ENCODE peak calls at places on chromosomes 13 and 19, in eight cellular contexts. E is CD4-positive, alpha-beta T cell; M is HT1080; G is Right ventricle myocardium inferior; N is OCI-LY7; X is ovary; P is activated CD8-positive, alpha-beta T cell treated with anti-CD3 and anti-CD28 coated beads, Interleukin-2, amount 10 ng/mL, durations not matched to agents 7 days and 5 days; D is GM04503. B is an unnamed sample.
A peak's percentile ranks its signal among the peaks of the same experiment; 100 is the strongest.

GRCh38 chr13:101144808-101145419 is 271.4 kb downstream of the NALCN start:
- DNase-seq in E (no peak), M (peak; percentile 41), G (no peak), N (peak; percentile 38), X (no peak), P (peak; percentile 48), D (no peak), B (peak; percentile 67)

GRCh38 chr13:48536851-48537250 is 4.0 kb upstream of the RCBTB2 start:
- DNase-seq in E (no peak), M (no peak), G (no peak), N (no peak), X (no peak), P (no peak), D (no peak), B (no peak)

GRCh38 chr13:106498158-106498557 is 37.3 kb downstream of the EFNB2 start:
- DNase-seq in E (no peak), M (no peak), G (no peak), N (no peak), X (no peak), P (no peak), D (no peak), B (no peak)

GRCh38 chr13:39692650-39693438 is 37.4 kb downstream of the COG6 start:
- DNase-seq in E (no peak), M (no peak), G (no peak), N (no peak), X (no peak), P (no peak), D (no peak), B (no peak)

GRCh38 chr19:37941820-37942515 is 35.0 kb downstream of the SIPA1L3 start:
- DNase-seq in E (no peak), M (no peak), G (no peak), N (no peak), X (no peak), P (no peak), D (no peak), B (no peak)

GRCh38 chr19:31351212-31352193 is 2.3 kb upstream of the TSHZ3 start:
- DNase-seq in E (no peak), M (peak; percentile 43), G (peak; percentile 79), N (no peak), X (peak; percentile 74), P (no peak), D (no peak), B (no peak)

GRCh38 chr13:111217661-111218060 is 102.6 kb downstream of the ARHGEF7 start:
- DNase-seq in E (no peak), M (no peak), G (no peak), N (no peak), X (peak; percentile 70), P (no peak), D (no peak), B (no peak)

GRCh38 chr13:114200673-114201005 is 21.6 kb downstream of the CFAP97D2 start:
- DNase-seq in E (no peak), M (no peak), G (no peak), N (no peak), X (no peak), P (no peak), D (no peak), B (no peak)

GRCh38 chr19:16315825-16316505 is 8.7 kb upstream of the KLF2 start:
- DNase-seq in E (no peak), M (peak; percentile 47), G (no peak), N (no peak), X (peak; percentile 76), P (no peak), D (peak; percentile 98), B (peak; percentile 81)

GRCh38 chr19:2286402-2287140 is 4.6 kb upstream of the PEAK3 start:
- DNase-seq in E (no peak), M (no peak), G (peak; percentile 9), N (no peak), X (no peak), P (no peak), D (no peak), B (no peak)

GRCh38 chr13:73323615-73324014 is 264.8 kb downstream of the KLF5 start:
- DNase-seq in E (no peak), M (no peak), G (no peak), N (no peak), X (no peak), P (no peak), D (no peak), B (no peak)

GRCh38 chr13:59533561-59534337 is 630.0 kb downstream of the DIAPH3 start:
- DNase-seq in E (no peak), M (peak; percentile 81), G (no peak), N (no peak), X (no peak), P (no peak), D (no peak), B (peak; percentile 9)

GRCh38 chr13:35699805-35700204 is 223.3 kb upstream of the MAB21L1 start:
- DNase-seq in E (no peak), M (no peak), G (no peak), N (no peak), X (no peak), P (no peak), D (no peak), B (no peak)

GRCh38 chr13:98033277-98034247 is 80.1 kb downstream of the IPO5 start:
- DNase-seq in E (no peak), M (peak; percentile 34), G (no peak), N (no peak), X (peak; percentile 20), P (no peak), D (peak; percentile 21), B (peak; percentile 53)

GRCh38 chr19:42468273-42468796 is 25.6 kb upstream of the CXCL17 start:
- DNase-seq in E (no peak), M (peak; percentile 75), G (no peak), N (no peak), X (no peak), P (no peak), D (peak; percentile 72), B (peak; percentile 70)

GRCh38 chr13:55893541-55893940 is 1247.2 kb upstream of the PRR20A start:
- DNase-seq in E (no peak), M (peak; percentile 30), G (no peak), N (no peak), X (no peak), P (no peak), D (no peak), B (peak; percentile 16)

GRCh38 chr19:45382426-45382825 is 12.1 kb upstream of the ERCC2 start:
- DNase-seq in E (no peak), M (no peak), G (peak; percentile 28), N (no peak), X (no peak), P (no peak), D (no peak), B (no peak)

GRCh38 chr19:16085115-16085514 is 8.8 kb downstream of the TPM4 start:
- DNase-seq in E (no peak), M (no peak), G (peak; percentile 31), N (no peak), X (no peak), P (no peak), D (no peak), B (peak; percentile 45)

GRCh38 chr19:13181747-13182388 is 31.7 kb downstream of the IER2 start:
- DNase-seq in E (no peak), M (no peak), G (peak; percentile 84), N (peak; percentile 55), X (peak; percentile 48), P (peak; percentile 41), D (no peak), B (no peak)

GRCh38 chr13:112833551-112834257 is 135.3 kb upstream of the MCF2L start:
- DNase-seq in E (no peak), M (no peak), G (no peak), N (no peak), X (no peak), P (no peak), D (no peak), B (no peak)

GRCh38 chr19:7483720-7484201 is 5.1 kb downstream of the PEX11G start:
- DNase-seq in E (no peak), M (no peak), G (no peak), N (no peak), X (no peak), P (no peak), D (no peak), B (peak; percentile 39)

GRCh38 chr13:94966380-94966779 is 254.0 kb upstream of the SOX21 start:
- DNase-seq in E (no peak), M (no peak), G (no peak), N (no peak), X (no peak), P (no peak), D (no peak), B (no peak)

GRCh38 chr13:64697226-64697625 is 2532.9 kb downstream of the PCDH9 start:
- DNase-seq in E (no peak), M (no peak), G (no peak), N (no peak), X (no peak), P (no peak), D (no peak), B (no peak)

GRCh38 chr13:100301418-100301817 is 212.5 kb downstream of the PCCA start:
- DNase-seq in E (no peak), M (no peak), G (no peak), N (no peak), X (no peak), P (no peak), D (no peak), B (no peak)

GRCh38 chr19:45815501-45816216 is 551 bp upstream of the RSPH6A start:
- DNase-seq in E (no peak), M (no peak), G (no peak), N (no peak), X (peak; percentile 55), P (no peak), D (no peak), B (no peak)

GRCh38 chr19:12777217-12778019 is 2.1 kb upstream of the HOOK2 start:
- DNase-seq in E (peak; percentile 83), M (peak; percentile 73), G (peak; percentile 92), N (peak; percentile 78), X (peak; percentile 88), P (peak; percentile 85), D (no peak), B (peak; percentile 80)

GRCh38 chr13:83780201-83780600 is 102.1 kb downstream of the SLITRK1 start:
- DNase-seq in E (no peak), M (peak; percentile 52), G (peak; percentile 37), N (peak; percentile 4), X (no peak), P (no peak), D (no peak), B (peak; percentile 14)

GRCh38 chr19:28468701-28469459 is 744.1 kb downstream of the UQCRFS1 start:
- DNase-seq in E (peak; percentile 44), M (peak; percentile 49), G (no peak), N (peak; percentile 33), X (no peak), P (peak; percentile 38), D (no peak), B (no peak)

GRCh38 chr19:54792814-54793213 is 10.6 kb upstream of the KIR2DL4 start:
- DNase-seq in E (no peak), M (no peak), G (no peak), N (peak; percentile 8), X (no peak), P (no peak), D (no peak), B (peak; percentile 2)

GRCh38 chr13:41054212-41054877 is 7.0 kb upstream of the WBP4 start:
- DNase-seq in E (no peak), M (peak; percentile 47), G (no peak), N (peak; percentile 84), X (no peak), P (peak; percentile 73), D (no peak), B (peak; percentile 78)

GRCh38 chr19:57887195-57887941 is 1.5 kb downstream of the ZNF814 start:
- DNase-seq in E (no peak), M (no peak), G (no peak), N (no peak), X (no peak), P (no peak), D (no peak), B (no peak)

GRCh38 chr19:495440-496332 is 600 bp upstream of the MADCAM1 start:
- DNase-seq in E (peak; percentile 54), M (peak; percentile 40), G (peak; percentile 69), N (no peak), X (peak; percentile 51), P (peak; percentile 57), D (no peak), B (peak; percentile 41)

GRCh38 chr19:29670255-29670654 is 5.0 kb downstream of the PLEKHF1 start:
- DNase-seq in E (no peak), M (no peak), G (no peak), N (no peak), X (peak; percentile 3), P (no peak), D (no peak), B (no peak)

GRCh38 chr19:18842166-18842565 is 10.4 kb downstream of the UPF1 start:
- DNase-seq in E (no peak), M (no peak), G (no peak), N (no peak), X (no peak), P (no peak), D (no peak), B (no peak)

B was measured in MCF 10A.